ENCODE peak calls at places on chromosome 5, in nine cellular contexts. Z is cardiac fibroblast; D is mesothelial cell of epicardium; L is fibroblast of mammary gland; S is GM04503; E is ELR; T is neural progenitor cell; G is C1 segment of cervical spinal cord; R is naive thymus-derived CD8-positive, alpha-beta T cell. N is an unnamed sample.

GRCh38 chr5:179371681-179372675 is 26.7 kb upstream of the ADAMTS2 start:
- DNase-seq in G (no peak), D (no peak), L (no peak), E (no peak), Z (no peak), R (no peak), S (no peak), T (no peak), N (no peak)

GRCh38 chr5:24232929-24233328 is 411.8 kb downstream of the CDH10 start:
- DNase-seq in T (no peak), D (no peak), G (no peak), E (no peak), L (no peak), Z (no peak), R (no peak), S (no peak), N (no peak)

GRCh38 chr5:62421414-62421813 is 8.9 kb downstream of the IPO11 start:
- DNase-seq in S (no peak), E (no peak), D (no peak), T (no peak), R (no peak), L (no peak), Z (no peak), G (no peak), N (no peak)

GRCh38 chr5:16013334-16014065 is 166.1 kb downstream of the MARCHF11 start:
- DNase-seq in Z (no peak), S (no peak), L (no peak), T (no peak), G (no peak), E (peak), D (no peak), R (no peak), N (no peak)

GRCh38 chr5:9222054-9222738 is 323.7 kb downstream of the SEMA5A start:
- DNase-seq in R (no peak), S (no peak), Z (no peak), T (peak), L (no peak), D (no peak), G (no peak), E (no peak), N (no peak)

GRCh38 chr5:14266171-14266570 is 123.0 kb downstream of the TRIO start:
- DNase-seq in G (no peak), Z (no peak), E (peak), L (no peak), D (no peak), T (no peak), R (no peak), S (no peak), N (no peak)

GRCh38 chr5:14880688-14881087 is 9.1 kb upstream of the ANKH start:
- DNase-seq in G (no peak), S (no peak), Z (peak), E (peak), R (no peak), D (no peak), L (peak), T (no peak), N (no peak)

GRCh38 chr5:42887575-42887974 is 75.9 kb upstream of the SELENOP start:
- DNase-seq in L (peak), T (no peak), Z (no peak), R (no peak), S (no peak), G (no peak), D (no peak), E (no peak), N (no peak)

GRCh38 chr5:66224273-66224672 is 80.2 kb downstream of the SREK1 start:
- DNase-seq in G (no peak), T (no peak), R (no peak), D (no peak), S (no peak), Z (no peak), E (no peak), L (no peak), N (no peak)